ENCODE peak calls at places on chromosomes 6 and 20, in eight cellular contexts. U is fibroblast of lung, E is SK-N-SH, F is cardiac fibroblast, D is keratinocyte, P is body of pancreas, Z is kidney, B is sigmoid colon. K is an unnamed sample.

GRCh38 chr20:40960101-40960500 is 68.5 kb upstream of the TOP1 start:
- DNase-seq in U (no peak), E (no peak), F (no peak), D (no peak), P (no peak), Z (no peak), B (no peak), K (no peak)

GRCh38 chr6:15473741-15474161 is 189.1 kb downstream of the DTNBP1 start:
- DNase-seq in U (peak), E (no peak), F (peak), D (no peak), P (no peak), Z (no peak), B (no peak), K (no peak)

GRCh38 chr6:57284056-57284455 is 33.4 kb upstream of the PRIM2 start:
- DNase-seq in U (peak), E (no peak), F (peak), D (no peak), P (no peak), Z (no peak), B (no peak), K (no peak)

GRCh38 chr6:12051861-12052368 is 39.8 kb downstream of the HIVEP1 start:
- DNase-seq in U (peak), E (no peak), F (no peak), D (no peak), P (no peak), Z (no peak), B (no peak), K (no peak)

GRCh38 chr6:107633680-107634141 is 143.8 kb downstream of the SOBP start:
- DNase-seq in U (no peak), E (no peak), F (no peak), D (no peak), P (no peak), Z (peak), B (no peak), K (no peak)

GRCh38 chr20:57443866-57444265 is 52.7 kb downstream of the RBM38 start:
- DNase-seq in U (no peak), E (no peak), F (no peak), D (no peak), P (no peak), Z (no peak), B (no peak), K (no peak)

GRCh38 chr6:31574106-31575061 is 981 bp upstream of the TNF start:
- DNase-seq in U (no peak), E (no peak), F (no peak), D (no peak), P (no peak), Z (no peak), B (no peak), K (no peak)

GRCh38 chr6:89269981-89270380 is 45.1 kb downstream of the GABRR2 start:
- DNase-seq in U (no peak), E (no peak), F (no peak), D (no peak), P (no peak), Z (no peak), B (no peak), K (no peak)

GRCh38 chr6:33752139-33753015 is 5.7 kb upstream of the IP6K3 start:
- DNase-seq in U (no peak), E (no peak), F (no peak), D (no peak), P (no peak), Z (no peak), B (no peak), K (no peak)

GRCh38 chr6:106976270-106976669 is 1.7 kb upstream of the CD24 start:
- DNase-seq in U (no peak), E (no peak), F (no peak), D (no peak), P (peak), Z (no peak), B (no peak), K (no peak)

GRCh38 chr6:23826587-23826986 is 299.4 kb upstream of the NRSN1 start:
- DNase-seq in U (no peak), E (no peak), F (no peak), D (no peak), P (no peak), Z (no peak), B (no peak), K (no peak)

GRCh38 chr6:9422138-9422537 is 986.8 kb upstream of the SLC35B3 start:
- DNase-seq in U (no peak), E (no peak), F (no peak), D (no peak), P (no peak), Z (no peak), B (no peak), K (no peak)

GRCh38 chr6:88780714-88781389 is 182.6 kb downstream of the RNGTT start:
- DNase-seq in U (peak), E (peak), F (peak), D (peak), P (peak), Z (no peak), B (peak), K (no peak)

GRCh38 chr6:110693296-110693695 is 122.0 kb downstream of the CDK19 start:
- DNase-seq in U (no peak), E (no peak), F (no peak), D (no peak), P (no peak), Z (no peak), B (no peak), K (no peak)

GRCh38 chr6:3958255-3958654 is 109.1 kb downstream of the FAM50B start:
- DNase-seq in U (peak), E (no peak), F (no peak), D (no peak), P (no peak), Z (no peak), B (no peak), K (no peak)

GRCh38 chr20:10228330-10228729 is 9.7 kb downstream of the SNAP25 start:
- DNase-seq in U (no peak), E (no peak), F (no peak), D (no peak), P (no peak), Z (no peak), B (no peak), K (no peak)

GRCh38 chr6:118869894-118870665 is 23.9 kb upstream of the ASF1A start:
- DNase-seq in U (peak), E (no peak), F (peak), D (no peak), P (no peak), Z (no peak), B (no peak), K (no peak)

GRCh38 chr20:2006452-2007381 is 12.9 kb upstream of the PDYN start:
- DNase-seq in U (peak), E (peak), F (peak), D (no peak), P (no peak), Z (no peak), B (no peak), K (no peak)

GRCh38 chr20:39004508-39004907 is 42.4 kb downstream of the DHX35 start:
- DNase-seq in U (no peak), E (no peak), F (no peak), D (no peak), P (peak), Z (peak), B (no peak), K (no peak)

GRCh38 chr6:37990762-37991525 is 171.4 kb downstream of the ZFAND3 start:
- DNase-seq in U (peak), E (no peak), F (peak), D (peak), P (no peak), Z (no peak), B (no peak), K (no peak)

GRCh38 chr6:54294965-54295532 is 13.2 kb upstream of the TINAG start:
- DNase-seq in U (no peak), E (no peak), F (no peak), D (no peak), P (no peak), Z (peak), B (no peak), K (peak)

GRCh38 chr20:48986899-48987298 is 59.2 kb upstream of the CSE1L start:
- DNase-seq in U (no peak), E (peak), F (no peak), D (no peak), P (peak), Z (no peak), B (no peak), K (no peak)

GRCh38 chr20:60254901-60255411 is 296.7 kb downstream of the CDH26 start:
- DNase-seq in U (peak), E (peak), F (peak), D (no peak), P (no peak), Z (no peak), B (no peak), K (no peak)

GRCh38 chr20:58950603-58951002 is 30.5 kb upstream of the NELFCD start:
- DNase-seq in U (no peak), E (no peak), F (no peak), D (no peak), P (no peak), Z (no peak), B (no peak), K (no peak)

GRCh38 chr6:73733791-73734190 is 37.8 kb downstream of the CD109 start:
- DNase-seq in U (no peak), E (no peak), F (no peak), D (no peak), P (no peak), Z (no peak), B (no peak), K (no peak)

GRCh38 chr6:40753939-40754448 is 166.8 kb upstream of the LRFN2 start:
- DNase-seq in U (no peak), E (no peak), F (no peak), D (no peak), P (no peak), Z (no peak), B (no peak), K (no peak)

GRCh38 chr6:116444092-116444491 is 17.1 kb upstream of the CALHM6 start:
- DNase-seq in U (no peak), E (peak), F (peak), D (no peak), P (no peak), Z (no peak), B (no peak), K (no peak)

GRCh38 chr20:32437391-32438074 is 79.4 kb downstream of the ASXL1 start:
- DNase-seq in U (no peak), E (peak), F (no peak), D (no peak), P (peak), Z (no peak), B (no peak), K (no peak)

GRCh38 chr20:32539817-32540675 is 45.1 kb downstream of the NOL4L start:
- DNase-seq in U (no peak), E (peak), F (no peak), D (no peak), P (peak), Z (no peak), B (no peak), K (peak)

GRCh38 chr6:11770546-11771466 is 7.8 kb downstream of the ADTRP start:
- DNase-seq in U (peak), E (peak), F (peak), D (peak), P (peak), Z (peak), B (peak), K (no peak)

GRCh38 chr20:34516874-34517542 is 786 bp downstream of the DYNLRB1 start:
- DNase-seq in U (no peak), E (peak), F (no peak), D (no peak), P (no peak), Z (no peak), B (no peak), K (no peak)

GRCh38 chr6:32153252-32153834 is 598 bp upstream of the PPT2 start:
- DNase-seq in U (peak), E (peak), F (no peak), D (no peak), P (no peak), Z (peak), B (peak), K (no peak)

GRCh38 chr6:166463363-166464067 is 80.8 kb upstream of the MPC1 start:
- DNase-seq in U (no peak), E (no peak), F (no peak), D (no peak), P (no peak), Z (no peak), B (no peak), K (no peak)

GRCh38 chr6:135738646-135739045 is 112.9 kb upstream of the PDE7B start:
- DNase-seq in U (peak), E (no peak), F (peak), D (no peak), P (no peak), Z (no peak), B (no peak), K (no peak)

GRCh38 chr20:973785-974194 is 28.3 kb downstream of the RSPO4 start:
- DNase-seq in U (no peak), E (peak), F (peak), D (peak), P (no peak), Z (no peak), B (no peak), K (no peak)

GRCh38 chr6:79544939-79545450 is 7.8 kb upstream of the LCA5 start:
- DNase-seq in U (peak), E (peak), F (peak), D (peak), P (peak), Z (peak), B (peak), K (no peak)
- TF ChIP-seq CTCF in U (peak), E (peak), F (peak), D (no peak), P (no peak), Z (peak), B (peak), K (peak)

GRCh38 chr6:17987576-17988421 is at the start of gene KIF13A:
- DNase-seq in U (peak), E (peak), F (peak), D (no peak), P (peak), Z (peak), B (peak), K (no peak)
- TF ChIP-seq CTCF in U (peak), E (peak), F (peak), D (no peak), P (peak), Z (no peak), B (no peak), K (peak)

GRCh38 chr6:154937306-154938244 is 57.5 kb upstream of the TIAM2 start:
- DNase-seq in U (peak), E (no peak), F (no peak), D (no peak), P (no peak), Z (no peak), B (no peak), K (no peak)
- TF ChIP-seq CTCF in U (no peak), E (no peak), F (no peak), D (no peak), P (no peak), Z (no peak), B (no peak), K (no peak)

GRCh38 chr6:92161953-92162352 is 1257.4 kb downstream of the EPHA7 start:
- DNase-seq in U (no peak), E (no peak), F (no peak), D (no peak), P (no peak), Z (no peak), B (no peak), K (no peak)
- TF ChIP-seq CTCF in U (no peak), E (no peak), F (no peak), D (no peak), P (no peak), Z (no peak), B (no peak), K (no peak)

K was measured in chondrocyte.